ENCODE peak calls at places on chromosomes 7 and 10, in five cellular contexts. V, J, I, S and G are unnamed samples.
A peak's percentile ranks its signal among the peaks of the same experiment; 100 is the strongest.

GRCh38 chr10:119421887-119422684 is 120.4 kb downstream of the RGS10 start:
- DNase-seq in I (no peak), V (no peak), J (peak; percentile 56), S (no peak), G (no peak)

GRCh38 chr7:130950741-130951140 is 216.7 kb upstream of the KLF14 start:
- DNase-seq in J (no peak), S (no peak), V (no peak), I (no peak), G (no peak)

GRCh38 chr10:71288461-71288860 is 30.6 kb upstream of the SLC29A3 start:
- DNase-seq in S (no peak), J (no peak), I (no peak), V (no peak), G (no peak)

GRCh38 chr10:88913803-88914202 is 33.8 kb downstream of the STAMBPL1 start:
- DNase-seq in S (no peak), I (no peak), J (no peak), V (no peak), G (no peak)

GRCh38 chr10:644076-644942 is 45.2 kb downstream of the DIP2C start:
- DNase-seq in J (no peak), I (no peak), S (peak; percentile 28), V (no peak), G (no peak)

GRCh38 chr7:47008461-47008860 is 573.5 kb downstream of the TNS3 start:
- DNase-seq in I (no peak), S (no peak), J (no peak), V (no peak), G (no peak)

GRCh38 chr7:154879629-154880028 is 123.3 kb downstream of the PAXIP1 start:
- DNase-seq in V (no peak), J (no peak), I (no peak), S (no peak), G (no peak)

GRCh38 chr10:77036993-77037734 is 600.4 kb downstream of the KCNMA1 start:
- DNase-seq in I (no peak), J (no peak), S (peak; percentile 62), V (peak; percentile 38), G (no peak)

GRCh38 chr10:132632091-132632561 is 94.5 kb downstream of the INPP5A start:
- DNase-seq in I (no peak), J (peak; percentile 76), S (no peak), V (no peak), G (no peak)

GRCh38 chr10:34890931-34891330 is 75.8 kb upstream of the PARD3 start:
- DNase-seq in J (no peak), V (no peak), S (no peak), I (no peak), G (no peak)

GRCh38 chr7:7048213-7048612 is 134.1 kb upstream of the C1GALT1 start:
- DNase-seq in J (no peak), S (no peak), V (no peak), I (no peak), G (no peak)

GRCh38 chr7:95527033-95527775 is 41.5 kb downstream of the ASB4 start:
- DNase-seq in S (peak; percentile 75), J (no peak), V (peak; percentile 27), I (peak; percentile 25), G (peak; percentile 30)

GRCh38 chr7:2866601-2867000 is 22.5 kb upstream of the GNA12 start:
- DNase-seq in V (no peak), S (no peak), I (no peak), J (no peak), G (no peak)

GRCh38 chr10:114938818-114939193 is 811 bp downstream of the TRUB1 start:
- DNase-seq in I (no peak), S (no peak), J (no peak), V (no peak), G (no peak)

GRCh38 chr7:130349911-130350782 is 5.5 kb downstream of the CPA5 start:
- DNase-seq in S (no peak), V (no peak), I (no peak), J (no peak), G (no peak)

GRCh38 chr10:16509996-16510395 is 11.7 kb downstream of the C1QL3 start:
- DNase-seq in J (no peak), S (no peak), I (no peak), V (no peak), G (no peak)

GRCh38 chr10:92242910-92243671 is 47.8 kb downstream of the CPEB3 start:
- DNase-seq in J (peak; percentile 36), V (peak; percentile 69), S (peak; percentile 56), I (peak; percentile 66), G (peak; percentile 23)

GRCh38 chr7:2019693-2020511 is 212.8 kb downstream of the MAD1L1 start:
- DNase-seq in I (no peak), S (no peak), V (peak; percentile 65), J (peak; percentile 74), G (no peak)

GRCh38 chr10:572066-572465 is 117.4 kb downstream of the DIP2C start:
- DNase-seq in S (no peak), I (no peak), V (no peak), J (no peak), G (no peak)

GRCh38 chr10:26310361-26310760 is 93.8 kb downstream of the GAD2 start:
- DNase-seq in S (no peak), V (no peak), I (no peak), J (no peak), G (no peak)

GRCh38 chr10:81870472-81870871 is 4.5 kb upstream of the NRG3 start:
- DNase-seq in I (no peak), J (no peak), V (no peak), S (no peak), G (no peak)

GRCh38 chr10:112875474-112876267 is 74.4 kb upstream of the TCF7L2 start:
- DNase-seq in I (no peak), S (no peak), V (no peak), J (no peak), G (no peak)

GRCh38 chr10:1047937-1048336 is 982 bp downstream of the IDI1 start:
- DNase-seq in I (no peak), V (no peak), S (no peak), J (no peak), G (no peak)

GRCh38 chr10:69499726-69500689 is 48.7 kb downstream of the TSPAN15 start:
- DNase-seq in S (no peak), V (no peak), J (no peak), I (no peak), G (no peak)

GRCh38 chr7:30596043-30596641 is 1.5 kb downstream of the GARS1 start:
- DNase-seq in J (no peak), I (no peak), V (no peak), S (no peak), G (no peak)
- H3K27ac ChIP-seq in J (no peak overlapping the region), I (no peak overlapping the region), V (no peak overlapping the region), S (peak overlapping the region; percentile 9), G (no peak overlapping the region)

DNA sequence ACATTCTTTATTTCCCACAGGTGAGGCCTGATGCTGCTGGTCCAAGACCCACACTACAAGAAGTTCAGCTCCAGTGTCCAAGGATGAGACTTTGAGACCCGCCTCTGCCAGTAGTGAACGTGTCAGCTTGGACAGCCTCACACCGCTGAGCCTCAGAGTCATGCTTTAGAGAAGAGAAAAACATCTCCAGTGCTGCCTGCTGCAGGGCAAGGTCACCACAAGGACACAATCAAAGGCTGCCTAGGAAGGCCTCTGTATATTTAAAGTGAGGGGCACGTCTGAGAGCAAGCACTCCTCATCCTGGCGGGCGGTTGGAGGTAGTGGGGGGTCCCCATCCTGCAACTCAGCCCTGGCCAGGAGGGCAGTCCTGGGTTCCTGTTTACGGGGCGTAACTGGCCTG is 19.3 kb downstream of the FGFR2 start:
- DNase-seq in I (no peak), V (no peak), J (no peak), S (no peak), G (no peak)
- H3K27ac ChIP-seq in I (no peak overlapping the region), V (no peak overlapping the region), J (no peak overlapping the region), S (peak overlapping the region; percentile 98), G (no peak overlapping the region)

GRCh38 chr10:22365233-22365632 is 19.9 kb downstream of the SPAG6 start:
- DNase-seq in S (no peak), I (no peak), J (no peak), V (no peak), G (no peak)
- H3K27ac ChIP-seq in S (no peak overlapping the region), I (no peak overlapping the region), J (no peak overlapping the region), V (no peak overlapping the region), G (no peak overlapping the region)

DNA sequence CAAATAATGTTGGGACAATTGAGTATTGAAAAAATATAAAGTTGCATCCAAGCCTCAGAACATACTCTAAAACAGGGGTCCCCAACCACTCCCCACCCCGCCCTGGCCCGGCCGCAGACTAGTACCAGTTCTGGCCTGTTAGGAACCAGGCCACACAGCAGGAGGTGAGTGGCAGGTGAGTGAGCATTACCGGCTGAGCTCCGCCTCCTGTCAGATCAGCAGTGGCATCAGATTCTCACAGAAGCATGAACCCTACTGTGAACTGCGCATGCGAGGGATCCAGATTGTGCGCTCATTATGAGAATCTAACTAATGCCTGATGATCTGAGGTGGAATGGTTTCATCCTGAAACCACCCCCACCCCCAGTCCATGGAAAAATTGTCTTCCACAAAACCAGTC is 19.4 kb downstream of the HIPK2 start:
- DNase-seq in J (no peak), V (peak; percentile 78), I (no peak), S (no peak), G (no peak)
- H3K27ac ChIP-seq in J (peak overlapping the region; percentile 18), V (peak overlapping the region; percentile 68), I (no peak overlapping the region), S (no peak overlapping the region), G (no peak overlapping the region)

GRCh38 chr10:105953056-105953455 is 1211.5 kb downstream of the SORCS1 start:
- DNase-seq in I (no peak), V (no peak), S (no peak), J (no peak), G (no peak)
- H3K27ac ChIP-seq in I (no peak overlapping the region), V (no peak overlapping the region), S (no peak overlapping the region), J (no peak overlapping the region), G (no peak overlapping the region)

GRCh38 chr7:12735923-12736322 is 48.5 kb downstream of the ARL4A start:
- DNase-seq in J (no peak), S (no peak), I (no peak), V (no peak), G (no peak)

GRCh38 chr7:12737364-12737763 is 49.9 kb downstream of the ARL4A start:
- DNase-seq in I (no peak), V (no peak), S (no peak), J (no peak), G (no peak)

GRCh38 chr7:12738665-12739064 is 51.2 kb downstream of the ARL4A start:
- DNase-seq in J (no peak), V (no peak), S (no peak), I (no peak), G (no peak)

GRCh38 chr7:12741951-12742575 is 54.6 kb downstream of the ARL4A start:
- DNase-seq in I (no peak), J (no peak), S (no peak), V (no peak), G (no peak)

DNA sequence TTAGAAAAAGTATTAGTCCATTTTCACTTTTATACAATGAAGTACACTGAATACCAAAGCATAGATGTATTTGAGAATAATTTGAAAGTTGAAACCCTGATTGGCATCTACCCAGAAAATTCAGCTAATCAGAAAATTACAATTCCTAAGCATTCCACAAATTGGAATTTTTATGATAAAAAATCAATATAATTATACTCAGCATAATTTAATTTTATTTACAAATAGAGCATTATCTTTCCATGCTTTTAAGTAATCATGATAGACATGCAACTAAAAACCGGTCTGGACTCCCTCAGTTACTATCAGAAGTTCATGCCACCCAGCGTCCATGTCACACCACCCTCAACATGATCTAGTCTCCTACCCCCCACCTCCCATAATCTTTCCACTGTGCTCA is 50.4 kb downstream of the ARL4A start:
- DNase-seq in I (no peak), J (no peak), V (no peak), S (no peak), G (no peak)
- H3K27ac ChIP-seq in I (no peak overlapping the region), J (peak overlapping the region; percentile 22), V (no peak overlapping the region), S (no peak overlapping the region), G (no peak overlapping the region)